ENCODE peak calls at places on chromosomes 13 and 19, in four cellular contexts. One of them, this sample, is unnamed. For H3K27me3, the result is how much of the 10 kb centered on the place peaks cover.

GRCh38 chr19:8610041-8610927 is at the start of gene ADAMTS10:
- DNase-seq in stomach: no peak
- DNase-seq in small intestine: no peak
- DNase-seq in pancreas: peak
- DNase-seq in this sample: peak

GRCh38 chr19:48006762-48007161 is 12.3 kb downstream of the ELSPBP1 start:
- DNase-seq in stomach: no peak
- DNase-seq in pancreas: no peak
- DNase-seq in small intestine: no peak
- DNase-seq in this sample: no peak

GRCh38 chr19:13987101-13987890 is 18.8 kb downstream of the RFX1 start:
- DNase-seq in small intestine: no peak
- DNase-seq in stomach: peak
- DNase-seq in pancreas: no peak
- DNase-seq in this sample: no peak

GRCh38 chr13:95920485-95920884 is 132.7 kb downstream of the UGGT2 start:
- DNase-seq in pancreas: no peak
- DNase-seq in small intestine: no peak
- DNase-seq in stomach: no peak
- DNase-seq in this sample: no peak

GRCh38 chr19:53041366-53041765 is 3.2 kb upstream of the ERVV-2 start:
- DNase-seq in pancreas: no peak
- DNase-seq in small intestine: no peak
- DNase-seq in stomach: no peak
- DNase-seq in this sample: no peak

GRCh38 chr13:78323040-78323439 is 280.3 kb downstream of the POU4F1 start:
- DNase-seq in small intestine: no peak
- DNase-seq in stomach: no peak
- DNase-seq in pancreas: no peak
- DNase-seq in this sample: no peak

GRCh38 chr13:94765814-94766213 is 53.5 kb upstream of the SOX21 start:
- DNase-seq in stomach: no peak
- DNase-seq in pancreas: no peak
- DNase-seq in small intestine: no peak
- DNase-seq in this sample: no peak

GRCh38 chr19:5953034-5953589 is 24.8 kb downstream of the RANBP3 start:
- DNase-seq in small intestine: no peak
- DNase-seq in pancreas: no peak
- DNase-seq in stomach: no peak
- DNase-seq in this sample: no peak

GRCh38 chr19:22595918-22596341 is 38.2 kb upstream of the ZNF492 start:
- DNase-seq in stomach: no peak
- DNase-seq in pancreas: peak
- DNase-seq in small intestine: no peak
- DNase-seq in this sample: no peak

GRCh38 chr13:104442541-104442940 is 1376.3 kb upstream of the SLC10A2 start:
- DNase-seq in stomach: no peak
- DNase-seq in pancreas: no peak
- DNase-seq in small intestine: no peak
- DNase-seq in this sample: no peak

GRCh38 chr13:27304611-27305010 is 34.0 kb downstream of the RASL11A start:
- DNase-seq in stomach: no peak
- DNase-seq in pancreas: no peak
- DNase-seq in small intestine: no peak
- DNase-seq in this sample: no peak

GRCh38 chr13:112911285-112911701 is 57.7 kb upstream of the MCF2L start:
- DNase-seq in small intestine: no peak
- DNase-seq in pancreas: peak
- DNase-seq in stomach: no peak
- DNase-seq in this sample: no peak
- H3K27me3 ChIP-seq in small intestine: under half
- H3K27me3 ChIP-seq in pancreas: under half
- H3K27me3 ChIP-seq in stomach: under half
- H3K27me3 ChIP-seq in this sample: under half

GRCh38 chr13:87678353-87678752 is 7.2 kb downstream of the SLITRK5 start:
- DNase-seq in pancreas: no peak
- DNase-seq in small intestine: no peak
- DNase-seq in stomach: no peak
- DNase-seq in this sample: no peak
- H3K27me3 ChIP-seq in pancreas: under half
- H3K27me3 ChIP-seq in small intestine: under half
- H3K27me3 ChIP-seq in stomach: half or more
- H3K27me3 ChIP-seq in this sample: under half

DNA sequence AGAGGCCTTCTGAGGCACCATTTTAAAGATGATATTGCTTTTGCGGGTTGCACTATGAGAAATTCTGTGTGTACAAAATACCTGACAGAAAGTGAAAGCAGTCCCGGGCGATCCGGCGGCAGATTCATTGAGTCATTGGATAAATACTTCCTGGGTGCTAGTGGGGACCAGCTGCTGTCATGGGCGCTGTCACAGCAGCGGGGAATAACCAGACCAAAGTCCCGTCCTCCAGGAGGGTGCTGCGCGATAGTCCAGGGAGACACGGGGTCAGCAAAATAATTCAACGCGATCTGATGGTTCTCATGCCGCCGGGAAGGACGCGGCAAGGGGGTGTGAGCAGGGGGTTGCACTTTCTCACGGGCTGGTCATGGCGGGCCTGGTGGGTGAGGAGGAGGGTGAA is 13.5 kb downstream of the ZFR2 start:
- DNase-seq in stomach: peak
- DNase-seq in pancreas: no peak
- DNase-seq in small intestine: peak
- DNase-seq in this sample: peak
- H3K27me3 ChIP-seq in stomach: under half
- H3K27me3 ChIP-seq in pancreas: under half
- H3K27me3 ChIP-seq in small intestine: under half
- H3K27me3 ChIP-seq in this sample: under half

GRCh38 chr13:99911965-99912566 is 59.5 kb downstream of the ZIC5 start:
- DNase-seq in small intestine: no peak
- DNase-seq in pancreas: no peak
- DNase-seq in stomach: no peak
- DNase-seq in this sample: no peak
- H3K27me3 ChIP-seq in small intestine: under half
- H3K27me3 ChIP-seq in pancreas: under half
- H3K27me3 ChIP-seq in stomach: half or more
- H3K27me3 ChIP-seq in this sample: under half

DNA sequence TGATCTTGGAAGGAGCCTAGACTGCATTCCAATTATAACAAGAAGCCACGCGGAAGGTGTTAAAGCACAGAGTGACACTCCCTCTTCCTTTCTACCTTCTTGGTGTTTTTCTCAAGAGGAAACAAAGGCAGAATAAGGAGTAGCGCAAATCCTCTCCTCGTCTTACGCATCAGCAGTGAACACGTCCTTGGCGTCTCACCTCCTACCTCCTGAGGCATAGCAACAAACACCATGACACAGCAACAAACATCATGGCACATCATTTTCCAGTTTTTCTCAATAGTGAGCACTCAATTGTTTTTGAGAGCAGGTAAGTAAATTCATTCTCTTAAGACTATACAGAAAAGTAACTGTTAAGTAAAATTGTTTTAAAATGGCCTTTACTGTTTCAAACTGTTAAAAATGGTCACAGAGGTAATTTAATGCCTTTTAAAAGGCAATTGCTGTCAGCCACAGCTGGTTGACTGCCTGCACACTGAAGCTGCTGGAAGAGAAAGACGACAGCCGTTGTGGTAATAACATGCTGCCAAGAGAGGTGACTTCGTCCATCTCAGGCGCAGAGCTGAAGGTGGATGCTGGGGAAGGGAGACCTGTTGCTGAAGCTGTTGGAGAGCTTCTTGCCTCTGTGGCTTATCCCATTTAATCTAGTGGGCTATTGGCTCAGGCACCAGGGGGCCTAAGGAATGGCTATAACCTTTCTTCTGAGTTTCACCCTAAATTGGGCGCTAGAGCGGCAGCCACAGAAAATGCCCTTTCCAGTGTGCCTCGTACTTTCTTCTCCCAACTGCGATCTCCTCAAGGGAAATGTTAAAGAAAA is 703.7 kb downstream of the UQCRFS1 start:
- DNase-seq in small intestine: no peak
- DNase-seq in stomach: no peak
- DNase-seq in pancreas: no peak
- DNase-seq in this sample: no peak
- H3K27me3 ChIP-seq in small intestine: under half
- H3K27me3 ChIP-seq in stomach: under half
- H3K27me3 ChIP-seq in pancreas: under half
- H3K27me3 ChIP-seq in this sample: under half

GRCh38 chr13:101817898-101818297 is 365.4 kb downstream of the ITGBL1 start:
- DNase-seq in pancreas: no peak
- DNase-seq in small intestine: no peak
- DNase-seq in stomach: no peak
- DNase-seq in this sample: no peak
- H3K27me3 ChIP-seq in pancreas: under half
- H3K27me3 ChIP-seq in small intestine: under half
- H3K27me3 ChIP-seq in stomach: under half
- H3K27me3 ChIP-seq in this sample: under half

DNA sequence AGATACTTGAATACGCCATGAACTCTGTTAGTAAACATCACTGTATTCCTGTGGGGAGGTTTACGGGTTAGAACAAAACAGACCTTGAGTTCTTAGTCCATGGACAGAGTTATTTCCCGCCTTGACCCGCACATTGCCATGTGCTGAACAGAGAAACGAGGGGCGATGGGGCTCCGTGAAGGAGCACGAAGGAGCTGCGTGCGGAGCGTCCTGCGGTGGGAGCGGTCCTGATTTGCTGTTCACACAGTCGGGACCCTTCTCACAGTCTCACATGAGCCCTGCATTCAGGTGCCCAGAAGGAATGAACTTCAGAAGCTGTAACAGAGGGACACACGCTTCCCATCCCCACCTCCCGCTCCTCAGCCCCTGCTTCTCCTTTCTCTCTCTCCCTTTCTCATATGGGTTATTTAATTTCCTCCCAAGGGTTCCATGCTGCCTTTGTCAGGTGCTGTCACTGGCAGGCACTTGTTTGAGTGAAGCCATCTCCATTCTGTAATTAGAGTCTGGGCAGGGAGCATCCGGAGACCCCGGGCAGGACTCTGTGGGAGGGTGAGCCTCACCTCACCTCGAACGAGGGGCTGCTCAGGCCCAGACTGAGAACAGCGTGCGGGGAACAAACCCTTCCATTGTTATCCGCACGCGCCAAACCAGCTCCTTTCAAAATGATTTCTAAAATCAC is 76.9 kb downstream of the TEX29 start:
- DNase-seq in small intestine: no peak
- DNase-seq in stomach: peak
- DNase-seq in pancreas: no peak
- DNase-seq in this sample: no peak
- H3K27me3 ChIP-seq in small intestine: under half
- H3K27me3 ChIP-seq in stomach: under half
- H3K27me3 ChIP-seq in pancreas: under half
- H3K27me3 ChIP-seq in this sample: under half

This sample was measured in colonic mucosa.